ENCODE peak calls at places on chromosomes 7 and 10, in four cellular contexts. V, X, K and H are unnamed samples.

GRCh38 chr10:78973901-78974408 is 94.8 kb upstream of the ZMIZ1 start:
- DNase-seq in V (peak), X (no peak), K (peak), H (peak)

GRCh38 chr10:106582291-106582690 is 582.2 kb downstream of the SORCS1 start:
- DNase-seq in V (no peak), X (no peak), K (peak), H (no peak)

GRCh38 chr7:155344618-155345433 is 47.1 kb downstream of the INSIG1 start:
- DNase-seq in V (peak), X (peak), K (peak), H (peak)

GRCh38 chr7:131010714-131011436 is 276.9 kb upstream of the KLF14 start:
- DNase-seq in V (no peak), X (no peak), K (no peak), H (no peak)

GRCh38 chr7:36459236-36459960 is 69.7 kb downstream of the ANLN start:
- DNase-seq in V (no peak), X (no peak), K (no peak), H (no peak)

GRCh38 chr10:99996934-99997648 is 12.7 kb downstream of the DNMBP start:
- DNase-seq in V (no peak), X (no peak), K (no peak), H (no peak)

GRCh38 chr10:78706256-78706655 is 362.5 kb upstream of the ZMIZ1 start:
- DNase-seq in V (no peak), X (no peak), K (peak), H (no peak)

GRCh38 chr10:15591431-15591830 is 128.3 kb downstream of the ITGA8 start:
- DNase-seq in V (no peak), X (no peak), K (no peak), H (no peak)

GRCh38 chr10:4334076-4334475 is 491.9 kb upstream of the AKR1E2 start:
- DNase-seq in V (no peak), X (peak), K (no peak), H (no peak)

GRCh38 chr10:93495654-93496321 is 624 bp upstream of the CEP55 start:
- DNase-seq in V (peak), X (peak), K (peak), H (peak)

GRCh38 chr10:128178319-128178937 is 52.2 kb upstream of the MKI67 start:
- DNase-seq in V (peak), X (peak), K (peak), H (peak)

GRCh38 chr7:7201583-7202374 is 19.4 kb downstream of the C1GALT1 start:
- DNase-seq in V (peak), X (peak), K (peak), H (no peak)

GRCh38 chr7:140200102-140200989 is 23.6 kb upstream of the KDM7A start:
- DNase-seq in V (no peak), X (no peak), K (no peak), H (no peak)

GRCh38 chr7:51569176-51569575 is 252.6 kb upstream of the COBL start:
- DNase-seq in V (no peak), X (no peak), K (no peak), H (no peak)

GRCh38 chr10:74039561-74040145 is 41.7 kb downstream of the VCL start:
- DNase-seq in V (no peak), X (no peak), K (no peak), H (no peak)

GRCh38 chr10:109887776-109888175 is 35.5 kb downstream of the XPNPEP1 start:
- DNase-seq in V (no peak), X (no peak), K (no peak), H (no peak)

GRCh38 chr7:151871189-151871735 is 5.7 kb downstream of the PRKAG2 start:
- DNase-seq in V (no peak), X (no peak), K (no peak), H (no peak)

GRCh38 chr7:130947792-130948580 is 214.0 kb upstream of the KLF14 start:
- DNase-seq in V (no peak), X (no peak), K (no peak), H (no peak)

GRCh38 chr7:102837802-102838201 is 75.0 kb upstream of the LRRC17 start:
- DNase-seq in V (no peak), X (no peak), K (no peak), H (no peak)

GRCh38 chr10:20276127-20276979 is 460.1 kb downstream of the PLXDC2 start:
- DNase-seq in V (no peak), X (no peak), K (peak), H (peak)

GRCh38 chr10:108465871-108466641 is 1301.5 kb upstream of the SORCS1 start:
- DNase-seq in V (peak), X (no peak), K (peak), H (no peak)

GRCh38 chr10:71820966-71821365 is 30.1 kb downstream of the PSAP start:
- DNase-seq in V (no peak), X (no peak), K (no peak), H (no peak)

GRCh38 chr7:39468841-39469240 is 97.4 kb upstream of the YAE1 start:
- DNase-seq in V (no peak), X (no peak), K (no peak), H (no peak)

GRCh38 chr10:109018892-109019507 is 904.3 kb downstream of the XPNPEP1 start:
- DNase-seq in V (no peak), X (no peak), K (no peak), H (no peak)

GRCh38 chr10:34172936-34173533 is 642.1 kb downstream of the PARD3 start:
- DNase-seq in V (no peak), X (no peak), K (no peak), H (no peak)